ENCODE peak calls at places on chromosomes 7 and 10, in six cellular contexts. K is tibial nerve, Z is ovary, I is A549, P is upper lobe of left lung, E is suprapubic skin. G is an unnamed sample.

GRCh38 chr7:113582471-113582870 is 336.3 kb downstream of the PPP1R3A start:
- DNase-seq in P (no peak), E (no peak), I (no peak), Z (no peak), K (no peak), G (no peak)

GRCh38 chr7:25495342-25495855 is 267.1 kb upstream of the NPVF start:
- DNase-seq in P (no peak), E (no peak), I (no peak), K (peak), Z (peak), G (no peak)

GRCh38 chr10:35194906-35195305 is 68.3 kb downstream of the CREM start:
- DNase-seq in I (peak), K (no peak), Z (no peak), P (no peak), E (no peak), G (no peak)

GRCh38 chr10:97718178-97718577 is 4.6 kb downstream of the MARVELD1 start:
- DNase-seq in Z (no peak), E (no peak), K (peak), I (no peak), P (no peak), G (no peak)

GRCh38 chr7:150413640-150414081 is 34.5 kb downstream of the ZNF775 start:
- DNase-seq in E (peak), P (no peak), Z (no peak), K (no peak), I (no peak), G (no peak)

GRCh38 chr10:131043039-131043691 is 268.4 kb downstream of the TCERG1L start:
- DNase-seq in E (peak), K (no peak), Z (no peak), I (no peak), P (no peak), G (no peak)

GRCh38 chr10:97483526-97483925 is 14.7 kb downstream of the MMS19 start:
- DNase-seq in K (no peak), P (no peak), Z (no peak), I (no peak), E (no peak), G (no peak)

GRCh38 chr7:147400221-147400689 is 1190.3 kb upstream of the C7orf33 start:
- DNase-seq in Z (no peak), E (no peak), P (no peak), I (no peak), K (no peak), G (no peak)

GRCh38 chr7:146096994-146097393 is 19.6 kb upstream of the CNTNAP2 start:
- DNase-seq in I (no peak), K (no peak), E (no peak), Z (no peak), P (no peak), G (no peak)

GRCh38 chr10:130179640-130180039 is 43.4 kb downstream of the GLRX3 start:
- DNase-seq in E (no peak), I (peak), K (no peak), Z (no peak), P (no peak), G (no peak)

GRCh38 chr7:76300210-76300731 is 2.2 kb upstream of the HSPB1 start:
- DNase-seq in P (peak), K (no peak), E (no peak), I (no peak), Z (no peak), G (peak)

GRCh38 chr7:134785842-134786241 is 6.4 kb downstream of the CALD1 start:
- DNase-seq in K (no peak), I (no peak), E (no peak), P (no peak), Z (no peak), G (no peak)

GRCh38 chr10:26855186-26855585 is 5.6 kb downstream of the ABI1 start:
- DNase-seq in E (no peak), Z (no peak), P (no peak), I (no peak), K (no peak), G (no peak)

GRCh38 chr10:125868372-125868975 is 12.6 kb downstream of the DHX32 start:
- DNase-seq in P (no peak), E (no peak), K (no peak), I (peak), Z (no peak), G (peak)

GRCh38 chr10:11687357-11687771 is 54.8 kb upstream of the ECHDC3 start:
- DNase-seq in K (no peak), E (no peak), I (no peak), P (no peak), Z (no peak), G (no peak)

GRCh38 chr7:93941956-93942355 is 20.4 kb downstream of the GNG11 start:
- DNase-seq in Z (no peak), K (no peak), I (no peak), P (no peak), E (no peak), G (no peak)

GRCh38 chr10:118950190-118950658 is 79.3 kb upstream of the NANOS1 start:
- DNase-seq in P (no peak), K (no peak), Z (no peak), I (no peak), E (no peak), G (no peak)

GRCh38 chr7:17090751-17091150 is 207.7 kb upstream of the AHR start:
- DNase-seq in Z (no peak), P (no peak), I (no peak), K (no peak), E (no peak), G (no peak)

GRCh38 chr7:82204694-82205093 is 238.9 kb downstream of the CACNA2D1 start:
- DNase-seq in K (no peak), I (no peak), Z (no peak), E (no peak), P (no peak), G (no peak)

GRCh38 chr10:14838582-14839304 is 637 bp downstream of the HSPA14 start:
- DNase-seq in K (no peak), I (peak), Z (peak), E (no peak), P (peak), G (peak)

GRCh38 chr10:100655760-100656421 is 89.5 kb upstream of the PAX2 start:
- DNase-seq in I (no peak), P (no peak), K (no peak), E (no peak), Z (no peak), G (no peak)

GRCh38 chr10:76354921-76355320 is 923.5 kb downstream of the LRMDA start:
- DNase-seq in E (no peak), K (no peak), I (no peak), Z (no peak), P (no peak), G (no peak)

GRCh38 chr10:48600645-48601505 is 4.0 kb downstream of the ARHGAP22 start:
- DNase-seq in E (no peak), I (no peak), K (no peak), P (no peak), Z (no peak), G (no peak)

GRCh38 chr10:97399843-97400545 is 1.1 kb downstream of the RRP12 start:
- DNase-seq in K (no peak), Z (no peak), P (no peak), E (no peak), I (peak), G (peak)

GRCh38 chr10:53209941-53210611 is 437.5 kb upstream of the MBL2 start:
- DNase-seq in Z (no peak), P (no peak), I (no peak), K (no peak), E (no peak), G (no peak)

GRCh38 chr7:132577206-132578049 is 1.2 kb upstream of the PLXNA4 start:
- DNase-seq in E (no peak), Z (peak), K (peak), I (peak), P (no peak), G (peak)

GRCh38 chr10:31694929-31695837 is 233.4 kb downstream of the ARHGAP12 start:
- DNase-seq in K (no peak), P (no peak), E (no peak), Z (no peak), I (no peak), G (no peak)

GRCh38 chr7:35035511-35035921 is 1.8 kb downstream of the DPY19L1 start:
- DNase-seq in P (peak), E (no peak), I (peak), K (no peak), Z (no peak), G (peak)
- H3K4me3 ChIP-seq in P (peak), E (no peak), I (peak), K (no peak), Z (no peak), G (no peak)

GRCh38 chr10:79149662-79150443 is 81.1 kb downstream of the ZMIZ1 start:
- DNase-seq in E (peak), P (peak), I (peak), K (peak), Z (peak), G (peak)
- TF ChIP-seq EP300 in E (no peak), P (peak), I (peak), K (peak), Z (no peak), G (no peak)

GRCh38 chr10:93481931-93482834 is at the start of gene MYOF:
- DNase-seq in I (peak), E (no peak), P (peak), K (peak), Z (peak), G (peak)

GRCh38 chr10:93476756-93477155 is 5.4 kb downstream of the MYOF start:
- DNase-seq in Z (no peak), P (no peak), I (no peak), K (no peak), E (no peak), G (no peak)

GRCh38 chr10:93475871-93476270 is 6.3 kb downstream of the MYOF start:
- DNase-seq in I (peak), E (no peak), K (no peak), P (no peak), Z (no peak), G (peak)

GRCh38 chr10:93481213-93481930 is 762 bp downstream of the MYOF start:
- DNase-seq in Z (no peak), P (no peak), E (no peak), I (no peak), K (no peak), G (no peak)

GRCh38 chr10:93478873-93479272 is 3.3 kb downstream of the MYOF start:
- DNase-seq in I (no peak), K (no peak), P (no peak), E (no peak), Z (no peak), G (no peak)
- H3K27ac ChIP-seq in I (peak), K (no peak), P (peak), E (no peak), Z (no peak), G (peak)

GRCh38 chr7:131119381-131119780 is 208.3 kb upstream of the MKLN1 start:
- DNase-seq in I (no peak), E (no peak), Z (no peak), K (no peak), P (no peak), G (no peak)

GRCh38 chr7:131117439-131117838 is 210.2 kb upstream of the MKLN1 start:
- DNase-seq in E (no peak), Z (no peak), K (no peak), I (no peak), P (no peak), G (no peak)

GRCh38 chr7:131124867-131125266 is 202.8 kb upstream of the MKLN1 start:
- DNase-seq in I (no peak), P (no peak), K (no peak), Z (no peak), E (no peak), G (no peak)

GRCh38 chr7:131123991-131124629 is 203.6 kb upstream of the MKLN1 start:
- DNase-seq in Z (no peak), E (no peak), P (no peak), I (no peak), K (no peak), G (peak)

DNA sequence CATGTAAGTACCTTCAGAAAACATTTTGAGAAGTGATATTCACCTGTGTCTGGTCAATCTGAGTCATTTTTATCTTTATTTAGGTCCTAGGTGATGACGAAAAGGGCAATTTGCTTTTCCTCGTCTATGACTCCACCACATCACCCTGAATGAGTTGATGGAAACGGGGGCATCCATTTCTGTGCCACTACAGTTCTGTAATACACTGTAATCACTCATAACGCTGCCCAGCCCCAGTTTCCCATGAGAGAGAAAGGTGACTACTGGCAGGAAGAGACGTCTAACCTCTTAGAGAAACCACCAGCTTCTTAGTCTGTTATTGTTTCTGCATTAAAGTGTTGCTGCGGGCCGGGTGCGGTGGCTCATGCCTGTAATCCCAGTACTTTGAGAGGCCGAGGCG is 205.3 kb upstream of the MKLN1 start:
- DNase-seq in K (no peak), E (no peak), Z (no peak), I (no peak), P (no peak), G (no peak)
- H3K4me3 ChIP-seq in K (no peak), E (no peak), Z (no peak), I (no peak), P (no peak), G (no peak)

GRCh38 chr7:44497151-44498013 is 6.9 kb upstream of the NUDCD3 start:
- DNase-seq in Z (no peak), E (no peak), K (no peak), P (no peak), I (no peak), G (no peak)

GRCh38 chr7:44496385-44496784 is 5.9 kb upstream of the NUDCD3 start:
- DNase-seq in E (no peak), Z (no peak), I (no peak), K (no peak), P (no peak), G (no peak)

GRCh38 chr7:44494960-44495359 is 4.5 kb upstream of the NUDCD3 start:
- DNase-seq in I (no peak), P (no peak), K (no peak), Z (no peak), E (no peak), G (no peak)

GRCh38 chr7:44498230-44498954 is 7.9 kb upstream of the NUDCD3 start:
- DNase-seq in K (no peak), E (no peak), P (no peak), I (no peak), Z (no peak), G (no peak)
- TF ChIP-seq EP300 in K (no peak), E (no peak), P (no peak), I (no peak), Z (no peak), G (no peak)

GRCh38 chr7:80937336-80937735 is 18.5 kb upstream of the SEMA3C start:
- DNase-seq in K (no peak), P (no peak), I (no peak), Z (no peak), E (no peak), G (no peak)

GRCh38 chr7:80943342-80943741 is 24.5 kb upstream of the SEMA3C start:
- DNase-seq in K (no peak), E (no peak), P (no peak), Z (no peak), I (no peak), G (no peak)

GRCh38 chr7:80942261-80943041 is 23.6 kb upstream of the SEMA3C start:
- DNase-seq in I (peak), Z (peak), K (no peak), E (no peak), P (peak), G (peak)

GRCh38 chr7:80941206-80941758 is 22.4 kb upstream of the SEMA3C start:
- DNase-seq in P (no peak), K (no peak), I (peak), Z (no peak), E (no peak), G (no peak)

GRCh38 chr7:80940539-80941205 is 21.8 kb upstream of the SEMA3C start:
- DNase-seq in I (no peak), K (no peak), P (no peak), Z (no peak), E (no peak), G (no peak)
- H3K27ac ChIP-seq in I (peak), K (no peak), P (peak), Z (no peak), E (no peak), G (peak)

GRCh38 chr10:102334106-102334505 is 61.4 kb upstream of the NFKB2 start:
- DNase-seq in K (no peak), E (no peak), Z (no peak), P (peak), I (no peak), G (no peak)
- H3K4me3 ChIP-seq in K (no peak), E (no peak), Z (no peak), P (no peak), I (no peak), G (no peak)

GRCh38 chr10:116655573-116655972 is 34.8 kb downstream of the PNLIPRP2 start:
- DNase-seq in E (no peak), Z (no peak), P (no peak), I (no peak), K (no peak), G (no peak)
- TF ChIP-seq EP300 in E (no peak), Z (no peak), P (no peak), I (no peak), K (no peak), G (no peak)

DNA sequence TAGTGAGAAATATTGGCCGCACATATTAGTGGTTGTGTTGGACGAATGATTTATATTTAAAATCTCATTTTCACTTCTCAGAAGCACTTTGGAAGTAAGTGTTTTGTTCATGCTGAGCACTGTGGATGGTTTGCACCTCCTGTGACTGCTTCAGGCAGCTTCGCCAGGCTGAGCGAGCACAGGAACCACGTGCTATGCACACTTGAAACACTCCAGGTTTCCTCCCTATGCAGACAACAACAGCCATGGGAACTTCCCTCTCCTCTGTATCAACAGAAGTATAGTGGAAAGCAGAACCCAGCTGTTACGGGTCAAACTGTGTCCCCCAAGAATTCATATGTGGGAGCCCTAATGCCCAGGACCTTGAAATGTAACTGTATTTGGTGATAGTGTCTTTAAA is 67.3 kb upstream of the WDR11 start:
- DNase-seq in P (no peak), I (no peak), K (no peak), Z (no peak), E (no peak), G (no peak)
- H3K27ac ChIP-seq in P (no peak), I (no peak), K (no peak), Z (no peak), E (no peak), G (no peak)

DNA sequence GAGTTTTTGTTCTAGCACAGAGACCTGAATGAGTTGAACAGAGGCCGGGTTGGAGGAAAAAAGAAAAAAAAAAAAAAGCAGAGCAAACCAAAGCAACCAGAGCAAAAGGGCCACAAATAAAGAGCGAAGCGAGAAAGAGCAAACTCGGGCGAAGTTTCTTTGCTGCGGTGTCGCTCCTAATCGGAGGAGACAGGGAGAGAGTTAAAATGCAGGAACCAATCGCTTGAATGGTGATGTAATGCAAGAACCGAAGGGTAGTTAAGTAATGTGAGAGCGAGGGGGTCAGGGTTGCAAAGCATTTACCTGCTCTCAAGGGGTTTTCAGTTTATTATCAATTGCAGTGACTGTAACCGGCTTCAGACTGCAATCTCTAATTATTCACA is 271.7 kb downstream of the TRIL start:
- DNase-seq in Z (no peak), P (no peak), E (no peak), K (no peak), I (no peak), G (peak)
- H3K4me3 ChIP-seq in Z (peak), P (peak), E (peak), K (peak), I (peak), G (peak)

G was measured in transverse colon.